ENCODE peak calls at places on chromosomes 5 and 9, in six cellular contexts. W is lower lobe of right lung, G is fibroblast of the aortic adventitia, R is cerebellar cortex, N is OCI-M1, X is sigmoid colon. L is an unnamed sample.

GRCh38 chr9:108469654-108470053 is 386.1 kb downstream of the ACTL7B start:
- DNase-seq in G (peak), N (no peak), R (no peak), W (peak), X (no peak), L (peak)

GRCh38 chr5:136399512-136399911 is 34.2 kb upstream of the TRPC7 start:
- DNase-seq in X (no peak), R (no peak), G (no peak), N (no peak), W (no peak), L (no peak)

GRCh38 chr5:175746851-175747250 is 89.0 kb downstream of the HRH2 start:
- DNase-seq in R (peak), X (no peak), W (no peak), N (peak), G (no peak), L (no peak)

GRCh38 chr5:173826921-173827350 is 61.2 kb upstream of the CPEB4 start:
- DNase-seq in G (no peak), R (no peak), W (no peak), N (no peak), X (no peak), L (no peak)

GRCh38 chr5:17260549-17260948 is 43.1 kb downstream of the BASP1 start:
- DNase-seq in X (no peak), R (no peak), G (no peak), N (no peak), W (no peak), L (no peak)

GRCh38 chr5:132310141-132310834 is 16.1 kb downstream of the SLC22A4 start:
- DNase-seq in N (no peak), G (peak), W (no peak), X (no peak), R (no peak), L (peak)

GRCh38 chr5:5492087-5492933 is 69.8 kb downstream of the ICE1 start:
- DNase-seq in N (peak), R (peak), G (peak), W (no peak), X (no peak), L (peak)

GRCh38 chr9:10232352-10232930 is 380.4 kb downstream of the PTPRD start:
- DNase-seq in N (peak), G (peak), X (no peak), W (no peak), R (no peak), L (no peak)

GRCh38 chr5:87300744-87301143 is 33.1 kb downstream of the RASA1 start:
- DNase-seq in X (no peak), N (peak), R (no peak), W (no peak), G (peak), L (peak)

GRCh38 chr5:34957857-34958690 is 28.7 kb downstream of the DNAJC21 start:
- DNase-seq in X (no peak), N (peak), G (peak), W (no peak), R (peak), L (peak)

GRCh38 chr9:85425153-85425611 is 316.6 kb downstream of the AGTPBP1 start:
- DNase-seq in R (peak), X (no peak), N (peak), W (peak), G (peak), L (peak)

GRCh38 chr5:64763948-64764503 is 4.5 kb downstream of the SREK1IP1 start:
- DNase-seq in W (no peak), X (no peak), N (no peak), G (no peak), R (no peak), L (no peak)

GRCh38 chr5:131064669-131065371 is 100.2 kb downstream of the HINT1 start:
- DNase-seq in W (no peak), R (no peak), G (no peak), N (no peak), X (no peak), L (no peak)

GRCh38 chr5:167861134-167861930 is 430.1 kb upstream of the WWC1 start:
- DNase-seq in R (peak), G (peak), X (no peak), W (no peak), N (peak), L (peak)

GRCh38 chr9:38687389-38687842 is 32.5 kb downstream of the FAM240B start:
- DNase-seq in N (no peak), R (no peak), W (peak), G (no peak), X (peak), L (no peak)

GRCh38 chr5:179869101-179869500 is 10.5 kb upstream of the MRNIP start:
- DNase-seq in R (no peak), X (peak), G (no peak), W (no peak), N (no peak), L (no peak)

GRCh38 chr9:121326130-121326838 is 43.8 kb downstream of the STOM start:
- DNase-seq in G (peak), R (peak), X (peak), W (peak), N (no peak), L (peak)

GRCh38 chr5:44983006-44983405 is 174.3 kb downstream of the MRPS30 start:
- DNase-seq in W (no peak), X (no peak), G (no peak), R (no peak), N (peak), L (no peak)

GRCh38 chr9:132638240-132638639 is 31.5 kb downstream of the DDX31 start:
- DNase-seq in G (no peak), N (no peak), X (no peak), W (no peak), R (no peak), L (no peak)

GRCh38 chr9:70947086-70947485 is 174.3 kb downstream of the TRPM3 start:
- DNase-seq in G (peak), W (no peak), R (no peak), X (no peak), N (peak), L (no peak)

GRCh38 chr5:160702856-160703453 is 149.1 kb downstream of the ATP10B start:
- DNase-seq in X (no peak), W (no peak), G (no peak), N (no peak), R (no peak), L (no peak)

GRCh38 chr5:16666861-16667481 is 50.2 kb upstream of the RETREG1 start:
- DNase-seq in N (no peak), X (no peak), W (no peak), R (peak), G (peak), L (no peak)

GRCh38 chr5:119363271-119363670 is 7.5 kb downstream of the TNFAIP8 start:
- DNase-seq in R (no peak), X (no peak), N (no peak), G (no peak), W (no peak), L (no peak)

GRCh38 chr5:71955718-71956117 is 151.6 kb upstream of the MAP1B start:
- DNase-seq in X (no peak), G (peak), R (no peak), N (no peak), W (no peak), L (no peak)

L was measured in AG08395.